ENCODE peak calls at places on chromosomes 11 and 22, in six cellular contexts. One of them, this sample, is unnamed.

GRCh38 chr11:1072821-1073231 is 1.8 kb upstream of the MUC2 start:
- DNase-seq in AG04449: no peak
- DNase-seq in AG09309: no peak
- DNase-seq in brain microvascular endothelial cell: no peak
- DNase-seq in pancreas: no peak
- DNase-seq in fibroblast of lung: no peak
- DNase-seq in this sample: no peak

GRCh38 chr22:19722175-19722914 is 994 bp upstream of the GP1BB start:
- DNase-seq in AG04449: no peak
- DNase-seq in AG09309: no peak
- DNase-seq in brain microvascular endothelial cell: no peak
- DNase-seq in pancreas: no peak
- DNase-seq in fibroblast of lung: no peak
- DNase-seq in this sample: no peak

GRCh38 chr11:18172686-18173085 is at the start of gene MRGPRX4:
- DNase-seq in AG04449: no peak
- DNase-seq in AG09309: no peak
- DNase-seq in brain microvascular endothelial cell: no peak
- DNase-seq in pancreas: no peak
- DNase-seq in fibroblast of lung: no peak
- DNase-seq in this sample: no peak

GRCh38 chr11:61836193-61836592 is 8.1 kb downstream of the FADS2 start:
- DNase-seq in AG04449: no peak
- DNase-seq in AG09309: no peak
- DNase-seq in brain microvascular endothelial cell: no peak
- DNase-seq in pancreas: no peak
- DNase-seq in fibroblast of lung: no peak
- DNase-seq in this sample: no peak

GRCh38 chr11:112176077-112176476 is 765 bp downstream of the BCO2 start:
- DNase-seq in AG04449: no peak
- DNase-seq in AG09309: no peak
- DNase-seq in brain microvascular endothelial cell: no peak
- DNase-seq in pancreas: no peak
- DNase-seq in fibroblast of lung: no peak
- DNase-seq in this sample: no peak

GRCh38 chr22:19559324-19559811 is 35.2 kb upstream of the CLDN5 start:
- DNase-seq in AG04449: no peak
- DNase-seq in AG09309: no peak
- DNase-seq in brain microvascular endothelial cell: no peak
- DNase-seq in pancreas: no peak
- DNase-seq in fibroblast of lung: no peak
- DNase-seq in this sample: no peak

GRCh38 chr11:1463056-1463455 is 23.5 kb downstream of the MOB2 start:
- DNase-seq in AG04449: no peak
- DNase-seq in AG09309: no peak
- DNase-seq in brain microvascular endothelial cell: no peak
- DNase-seq in pancreas: no peak
- DNase-seq in fibroblast of lung: no peak
- DNase-seq in this sample: no peak

GRCh38 chr22:43001271-43002197 is 13.4 kb downstream of the PACSIN2 start:
- DNase-seq in AG04449: no peak
- DNase-seq in AG09309: no peak
- DNase-seq in brain microvascular endothelial cell: peak
- DNase-seq in pancreas: no peak
- DNase-seq in fibroblast of lung: peak
- DNase-seq in this sample: no peak

GRCh38 chr11:76090821-76091220 is 115.5 kb downstream of the WNT11 start:
- DNase-seq in AG04449: no peak
- DNase-seq in AG09309: no peak
- DNase-seq in brain microvascular endothelial cell: no peak
- DNase-seq in pancreas: no peak
- DNase-seq in fibroblast of lung: no peak
- DNase-seq in this sample: no peak

DNA sequence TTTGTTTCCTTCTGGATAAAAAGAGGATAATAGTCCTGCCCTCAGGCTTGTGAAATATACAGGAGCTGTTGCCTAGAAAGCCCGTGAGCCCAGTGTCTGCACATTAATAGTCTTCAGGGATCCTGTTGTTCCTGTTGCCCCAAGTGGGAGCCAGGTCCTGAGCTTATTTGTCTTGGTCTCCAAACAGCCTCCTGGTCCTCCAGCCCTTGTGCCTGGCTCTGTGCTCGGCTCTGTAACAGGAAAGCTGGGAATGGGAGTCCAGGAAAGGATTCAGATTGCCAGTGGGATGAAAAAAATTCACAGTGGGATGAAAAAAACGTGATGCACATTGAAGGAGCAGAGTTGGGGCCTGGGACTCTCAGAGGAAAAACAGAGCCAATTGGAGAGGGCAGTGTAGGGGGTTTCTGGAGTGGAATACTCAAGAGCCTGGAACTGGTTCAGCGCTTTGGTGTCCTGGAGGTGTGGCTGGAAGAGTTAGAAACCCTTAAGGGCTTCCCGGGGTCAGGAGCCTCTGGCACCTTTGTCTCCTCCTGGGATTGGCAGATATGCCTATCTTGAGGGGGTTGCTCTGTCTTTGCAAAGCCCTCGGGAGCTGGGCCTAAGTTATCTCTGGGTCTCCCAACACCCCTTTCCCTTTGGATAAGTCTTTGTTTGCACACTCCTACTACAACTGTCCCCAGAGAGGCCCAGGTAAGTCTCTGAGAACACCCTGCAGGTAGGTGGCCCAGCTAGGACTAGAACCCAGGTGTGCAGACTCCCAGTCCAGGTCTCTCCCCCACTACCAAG is 2.3 kb upstream of the INPPL1 start:
- DNase-seq in AG04449: no peak
- DNase-seq in AG09309: no peak
- DNase-seq in brain microvascular endothelial cell: no peak
- DNase-seq in pancreas: no peak
- DNase-seq in fibroblast of lung: no peak
- DNase-seq in this sample: no peak
- H3K4me3 ChIP-seq in AG04449: peak
- H3K4me3 ChIP-seq in AG09309: peak
- H3K4me3 ChIP-seq in brain microvascular endothelial cell: peak
- H3K4me3 ChIP-seq in pancreas: peak
- H3K4me3 ChIP-seq in fibroblast of lung: peak
- H3K4me3 ChIP-seq in this sample: peak

DNA sequence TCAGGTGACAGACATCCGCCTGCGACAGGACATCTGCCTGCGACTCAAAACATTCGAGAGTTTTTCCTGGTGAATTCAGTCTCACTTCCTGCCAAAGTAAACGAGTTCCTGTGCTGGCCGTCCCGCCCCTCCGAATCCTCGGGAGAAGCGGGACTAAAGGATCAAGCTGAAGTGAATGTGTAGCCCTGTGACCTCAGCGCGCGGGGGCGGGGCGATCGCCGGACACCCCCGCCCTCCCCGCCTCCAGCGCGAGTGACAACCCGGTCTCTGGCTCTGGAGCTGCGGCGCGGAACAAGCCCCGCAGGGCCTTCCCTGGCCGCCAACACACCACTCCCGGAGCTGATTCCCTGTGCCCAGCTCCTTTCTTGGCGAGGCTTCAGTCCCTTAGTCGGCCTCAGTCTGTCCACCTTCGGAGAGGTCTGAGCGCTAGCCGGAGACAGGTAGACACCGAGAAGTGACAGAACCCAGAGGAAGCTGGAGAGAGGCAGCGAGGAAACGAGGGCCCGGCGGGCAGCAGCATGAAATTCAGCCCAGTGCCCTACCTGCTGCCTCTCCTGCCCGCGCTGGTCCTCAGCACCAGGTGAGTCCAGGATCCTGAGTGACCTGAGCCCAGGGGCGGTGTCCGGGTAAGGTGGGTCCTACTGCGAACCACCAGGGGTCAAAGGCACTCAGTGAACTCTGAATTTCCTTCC is 766.4 kb upstream of the LUZP2 start:
- DNase-seq in AG04449: no peak
- DNase-seq in AG09309: no peak
- DNase-seq in brain microvascular endothelial cell: no peak
- DNase-seq in pancreas: no peak
- DNase-seq in fibroblast of lung: no peak
- DNase-seq in this sample: no peak
- H3K4me3 ChIP-seq in AG04449: no peak
- H3K4me3 ChIP-seq in AG09309: no peak
- H3K4me3 ChIP-seq in brain microvascular endothelial cell: no peak
- H3K4me3 ChIP-seq in pancreas: no peak
- H3K4me3 ChIP-seq in fibroblast of lung: no peak
- H3K4me3 ChIP-seq in this sample: no peak

GRCh38 chr11:122308286-122308685 is 192.3 kb upstream of the BLID start:
- DNase-seq in AG04449: no peak
- DNase-seq in AG09309: no peak
- DNase-seq in brain microvascular endothelial cell: no peak
- DNase-seq in pancreas: no peak
- DNase-seq in fibroblast of lung: no peak
- DNase-seq in this sample: no peak
- H3K4me3 ChIP-seq in AG04449: no peak
- H3K4me3 ChIP-seq in AG09309: no peak
- H3K4me3 ChIP-seq in brain microvascular endothelial cell: no peak
- H3K4me3 ChIP-seq in pancreas: no peak
- H3K4me3 ChIP-seq in fibroblast of lung: no peak
- H3K4me3 ChIP-seq in this sample: no peak

GRCh38 chr11:102467853-102468580 is 15.5 kb upstream of the TMEM123 start:
- DNase-seq in AG04449: no peak
- DNase-seq in AG09309: no peak
- DNase-seq in brain microvascular endothelial cell: no peak
- DNase-seq in pancreas: no peak
- DNase-seq in fibroblast of lung: no peak
- DNase-seq in this sample: no peak
- H3K4me3 ChIP-seq in AG04449: no peak
- H3K4me3 ChIP-seq in AG09309: no peak
- H3K4me3 ChIP-seq in brain microvascular endothelial cell: no peak
- H3K4me3 ChIP-seq in pancreas: no peak
- H3K4me3 ChIP-seq in fibroblast of lung: no peak
- H3K4me3 ChIP-seq in this sample: no peak

DNA sequence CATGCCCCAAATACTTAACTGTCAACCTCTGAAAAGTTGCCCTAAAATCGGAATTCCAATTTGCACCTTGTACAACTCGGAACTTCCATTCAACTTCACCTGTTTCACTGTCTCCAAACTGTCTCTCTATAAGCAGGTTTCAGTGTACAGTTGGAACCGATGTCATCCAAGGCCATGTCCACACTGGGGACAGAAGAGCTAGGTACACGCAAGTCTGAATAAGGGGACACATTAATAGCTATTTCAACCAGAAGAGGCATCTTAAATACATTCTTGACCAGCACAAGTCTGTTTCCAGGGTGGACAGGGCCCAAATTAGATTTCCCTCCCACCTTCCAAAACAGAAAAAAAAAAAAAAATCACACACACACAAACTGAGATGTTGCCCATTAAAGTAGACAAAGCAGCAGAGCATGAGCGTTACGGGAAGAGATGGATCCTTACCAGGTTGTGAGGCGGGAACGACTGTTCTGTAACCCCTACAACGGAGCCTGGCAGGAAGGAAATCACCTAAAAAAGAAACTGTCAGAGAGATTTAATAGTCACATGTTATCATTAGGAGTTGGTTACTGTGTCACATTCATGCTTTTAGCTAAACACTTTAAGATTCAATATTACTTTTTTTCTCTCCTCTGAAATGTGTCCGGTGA is 1.7 kb downstream of the CREBZF start:
- DNase-seq in AG04449: no peak
- DNase-seq in AG09309: no peak
- DNase-seq in brain microvascular endothelial cell: no peak
- DNase-seq in pancreas: no peak
- DNase-seq in fibroblast of lung: peak
- DNase-seq in this sample: no peak
- H3K4me3 ChIP-seq in AG04449: peak
- H3K4me3 ChIP-seq in AG09309: peak
- H3K4me3 ChIP-seq in brain microvascular endothelial cell: peak
- H3K4me3 ChIP-seq in pancreas: peak
- H3K4me3 ChIP-seq in fibroblast of lung: peak
- H3K4me3 ChIP-seq in this sample: peak

DNA sequence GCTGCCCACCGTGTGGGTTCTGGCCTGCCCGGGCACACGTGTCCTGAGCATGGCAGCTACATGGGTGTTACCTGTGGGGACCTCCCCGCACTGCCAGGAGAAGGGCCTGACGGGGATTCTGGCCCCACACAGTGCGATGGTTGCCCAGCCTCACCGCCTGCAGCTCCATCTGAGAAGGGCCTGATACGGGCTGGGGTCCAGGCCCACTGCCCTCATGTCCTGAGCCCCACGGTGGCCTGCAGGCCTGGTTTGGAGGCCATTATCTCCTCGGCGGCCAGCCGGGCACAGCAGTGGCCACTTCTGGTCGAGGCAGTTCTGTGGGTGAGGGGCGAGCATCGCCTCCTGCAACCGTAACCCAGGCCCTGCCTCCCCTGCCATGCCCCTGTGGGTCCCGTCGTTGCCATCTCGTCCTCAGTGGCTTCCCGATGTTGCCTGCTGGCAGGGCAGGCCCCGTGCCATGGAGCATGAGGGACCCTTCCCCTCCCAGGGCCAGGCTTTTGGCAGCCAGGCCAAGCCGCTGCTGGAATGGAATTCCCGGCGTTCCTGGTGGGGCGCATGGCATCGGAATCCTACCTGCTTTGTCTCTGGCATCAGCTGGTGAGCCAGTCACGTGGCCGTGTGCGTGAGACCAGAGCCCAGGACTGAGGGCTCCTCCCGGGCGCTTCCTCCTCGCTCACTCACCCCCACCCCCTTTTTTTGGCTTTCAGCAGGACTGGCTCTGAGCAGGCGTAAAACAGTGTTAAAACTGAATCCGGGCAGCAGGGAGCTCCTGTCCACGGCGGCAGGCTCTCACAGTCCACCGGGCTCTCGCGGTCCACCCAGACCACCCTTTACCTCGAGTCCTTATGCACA is 71.9 kb upstream of the PPARA start:
- DNase-seq in AG04449: no peak
- DNase-seq in AG09309: peak
- DNase-seq in brain microvascular endothelial cell: no peak
- DNase-seq in pancreas: peak
- DNase-seq in fibroblast of lung: peak
- DNase-seq in this sample: no peak
- H3K4me3 ChIP-seq in AG04449: no peak
- H3K4me3 ChIP-seq in AG09309: peak
- H3K4me3 ChIP-seq in brain microvascular endothelial cell: peak
- H3K4me3 ChIP-seq in pancreas: peak
- H3K4me3 ChIP-seq in fibroblast of lung: peak
- H3K4me3 ChIP-seq in this sample: no peak

DNA sequence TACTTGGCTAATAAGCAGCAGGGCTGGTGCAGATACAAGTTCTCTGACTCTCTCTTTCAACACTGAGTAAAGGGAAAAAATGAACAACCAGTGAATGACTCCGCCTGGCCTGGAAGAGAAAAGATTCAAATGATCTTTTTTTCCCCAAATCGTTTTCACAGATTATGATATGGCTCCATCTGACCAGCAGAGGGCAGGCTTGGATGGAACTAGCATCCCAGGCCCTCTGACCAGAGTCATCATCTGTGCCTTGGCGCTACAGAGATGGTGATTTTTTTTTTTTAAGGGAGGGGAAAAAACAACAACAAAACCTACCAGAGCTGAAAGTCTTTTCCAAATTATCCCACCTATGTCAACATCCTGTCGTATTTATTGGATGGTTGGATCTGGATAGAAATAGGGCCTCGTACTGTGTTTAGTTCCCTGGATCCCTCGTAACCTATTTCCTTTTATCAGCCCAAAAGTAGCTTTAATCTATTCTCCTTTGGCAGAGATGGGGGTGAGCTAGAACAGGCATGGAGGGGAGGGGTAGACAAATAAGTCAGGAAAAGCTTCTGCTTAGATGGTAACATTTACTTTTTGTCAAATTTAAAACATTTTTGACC is 69.7 kb downstream of the PRSS23 start:
- DNase-seq in AG04449: no peak
- DNase-seq in AG09309: peak
- DNase-seq in brain microvascular endothelial cell: peak
- DNase-seq in pancreas: peak
- DNase-seq in fibroblast of lung: peak
- DNase-seq in this sample: peak
- H3K4me3 ChIP-seq in AG04449: no peak
- H3K4me3 ChIP-seq in AG09309: no peak
- H3K4me3 ChIP-seq in brain microvascular endothelial cell: no peak
- H3K4me3 ChIP-seq in pancreas: no peak
- H3K4me3 ChIP-seq in fibroblast of lung: no peak
- H3K4me3 ChIP-seq in this sample: no peak

This sample was measured in skeletal muscle cell.